ENCODE peak calls at places on chromosome 1, in ten cellular contexts. One of them, this sample, is unnamed.

GRCh38 chr1:28815533-28815932 is 3.6 kb downstream of the OPRD1 start:
- DNase-seq in nephron progenitor cell: no peak
- DNase-seq in progenitor cell of endocrine pancreas: no peak
- DNase-seq in endodermal cell: no peak
- DNase-seq in A549: no peak
- DNase-seq in activated B cell treated with CpG ODN at 0.5 μM for 24 hours: no peak
- DNase-seq in transverse colon: no peak
- DNase-seq in uterus: no peak
- DNase-seq in breast epithelium: no peak
- DNase-seq in fibroblast of pulmonary artery: no peak
- DNase-seq in this sample: no peak

GRCh38 chr1:50447961-50448360 is 24.7 kb upstream of the DMRTA2 start:
- DNase-seq in nephron progenitor cell: no peak
- DNase-seq in progenitor cell of endocrine pancreas: no peak
- DNase-seq in endodermal cell: no peak
- DNase-seq in A549: no peak
- DNase-seq in activated B cell treated with CpG ODN at 0.5 μM for 24 hours: no peak
- DNase-seq in transverse colon: no peak
- DNase-seq in uterus: no peak
- DNase-seq in breast epithelium: no peak
- DNase-seq in fibroblast of pulmonary artery: no peak
- DNase-seq in this sample: no peak

GRCh38 chr1:248618878-248619277 is 16.0 kb downstream of the OR2T11 start:
- DNase-seq in nephron progenitor cell: no peak
- DNase-seq in progenitor cell of endocrine pancreas: no peak
- DNase-seq in endodermal cell: peak
- DNase-seq in A549: peak
- DNase-seq in activated B cell treated with CpG ODN at 0.5 μM for 24 hours: peak
- DNase-seq in transverse colon: peak
- DNase-seq in uterus: no peak
- DNase-seq in breast epithelium: peak
- DNase-seq in fibroblast of pulmonary artery: peak
- DNase-seq in this sample: peak

GRCh38 chr1:57215175-57215574 is 208.7 kb downstream of the DAB1 start:
- DNase-seq in nephron progenitor cell: no peak
- DNase-seq in progenitor cell of endocrine pancreas: no peak
- DNase-seq in endodermal cell: no peak
- DNase-seq in A549: no peak
- DNase-seq in activated B cell treated with CpG ODN at 0.5 μM for 24 hours: no peak
- DNase-seq in transverse colon: no peak
- DNase-seq in uterus: no peak
- DNase-seq in breast epithelium: no peak
- DNase-seq in fibroblast of pulmonary artery: no peak
- DNase-seq in this sample: no peak

GRCh38 chr1:29991815-29992214 is 731.6 kb downstream of the MATN1 start:
- DNase-seq in nephron progenitor cell: no peak
- DNase-seq in progenitor cell of endocrine pancreas: no peak
- DNase-seq in endodermal cell: peak
- DNase-seq in A549: no peak
- DNase-seq in activated B cell treated with CpG ODN at 0.5 μM for 24 hours: no peak
- DNase-seq in transverse colon: no peak
- DNase-seq in uterus: no peak
- DNase-seq in breast epithelium: no peak
- DNase-seq in fibroblast of pulmonary artery: no peak
- DNase-seq in this sample: no peak

GRCh38 chr1:31020007-31020790 is 45.3 kb downstream of the PUM1 start:
- DNase-seq in nephron progenitor cell: no peak
- DNase-seq in progenitor cell of endocrine pancreas: no peak
- DNase-seq in endodermal cell: no peak
- DNase-seq in A549: no peak
- DNase-seq in activated B cell treated with CpG ODN at 0.5 μM for 24 hours: no peak
- DNase-seq in transverse colon: no peak
- DNase-seq in uterus: no peak
- DNase-seq in breast epithelium: no peak
- DNase-seq in fibroblast of pulmonary artery: no peak
- DNase-seq in this sample: no peak

GRCh38 chr1:168636200-168636599 is 59.8 kb downstream of the XCL1 start:
- DNase-seq in nephron progenitor cell: no peak
- DNase-seq in progenitor cell of endocrine pancreas: no peak
- DNase-seq in endodermal cell: no peak
- DNase-seq in A549: peak
- DNase-seq in activated B cell treated with CpG ODN at 0.5 μM for 24 hours: no peak
- DNase-seq in transverse colon: no peak
- DNase-seq in uterus: no peak
- DNase-seq in breast epithelium: no peak
- DNase-seq in fibroblast of pulmonary artery: peak
- DNase-seq in this sample: peak

GRCh38 chr1:115136106-115136505 is 46.8 kb upstream of the TSPAN2 start:
- DNase-seq in nephron progenitor cell: no peak
- DNase-seq in progenitor cell of endocrine pancreas: no peak
- DNase-seq in endodermal cell: peak
- DNase-seq in A549: peak
- DNase-seq in activated B cell treated with CpG ODN at 0.5 μM for 24 hours: no peak
- DNase-seq in transverse colon: no peak
- DNase-seq in uterus: no peak
- DNase-seq in breast epithelium: no peak
- DNase-seq in fibroblast of pulmonary artery: no peak
- DNase-seq in this sample: no peak

GRCh38 chr1:48552420-48552819 is 80.4 kb upstream of the SPATA6 start:
- DNase-seq in nephron progenitor cell: no peak
- DNase-seq in progenitor cell of endocrine pancreas: no peak
- DNase-seq in endodermal cell: peak
- DNase-seq in A549: peak
- DNase-seq in activated B cell treated with CpG ODN at 0.5 μM for 24 hours: no peak
- DNase-seq in transverse colon: no peak
- DNase-seq in uterus: no peak
- DNase-seq in breast epithelium: no peak
- DNase-seq in fibroblast of pulmonary artery: peak
- DNase-seq in this sample: no peak
- TF ChIP-seq CTCF in nephron progenitor cell: no peak
- TF ChIP-seq CTCF in progenitor cell of endocrine pancreas: peak
- TF ChIP-seq CTCF in endodermal cell: peak
- TF ChIP-seq CTCF in A549: peak
- TF ChIP-seq CTCF in activated B cell treated with CpG ODN at 0.5 μM for 24 hours: no peak
- TF ChIP-seq CTCF in transverse colon: no peak
- TF ChIP-seq CTCF in uterus: no peak
- TF ChIP-seq CTCF in breast epithelium: no peak
- TF ChIP-seq CTCF in fibroblast of pulmonary artery: peak
- TF ChIP-seq CTCF in this sample: no peak

DNA sequence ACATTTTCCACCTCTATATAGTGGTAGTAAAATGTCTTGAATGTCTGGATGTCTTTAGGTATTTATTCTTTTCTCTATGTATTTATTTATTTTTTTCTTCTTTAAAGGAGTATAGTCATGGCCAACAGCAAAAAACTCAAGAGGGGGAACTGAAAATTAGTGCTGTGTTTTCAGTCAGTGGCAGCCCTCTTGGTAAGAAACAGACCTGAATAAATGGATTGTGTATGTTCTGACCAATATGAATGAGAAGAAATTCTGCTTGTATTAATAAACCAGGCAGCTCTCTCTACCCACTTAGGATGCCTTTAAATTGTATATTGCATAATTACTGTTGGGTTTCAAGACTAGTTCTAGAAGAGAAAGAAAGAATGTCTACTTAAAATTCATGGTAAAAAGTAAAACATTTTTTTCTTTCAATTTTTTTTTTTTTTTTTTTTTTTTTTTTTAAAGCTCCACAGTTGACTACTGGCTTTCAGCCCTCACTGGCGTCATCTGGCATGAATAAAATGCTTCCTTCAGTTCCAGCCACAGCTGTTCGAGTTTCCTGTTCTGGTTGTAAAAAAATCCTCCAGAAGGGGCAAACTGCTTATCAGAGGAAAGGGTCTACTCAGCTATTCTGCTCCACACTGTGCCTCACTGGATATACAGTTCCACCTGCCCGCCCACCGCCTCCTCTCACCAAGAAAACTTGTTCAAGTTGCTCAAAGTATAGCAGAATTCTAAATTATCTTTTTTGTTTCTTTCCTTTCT is 101.6 kb downstream of the ZMYM4 start:
- DNase-seq in nephron progenitor cell: no peak
- DNase-seq in progenitor cell of endocrine pancreas: no peak
- DNase-seq in endodermal cell: no peak
- DNase-seq in A549: no peak
- DNase-seq in activated B cell treated with CpG ODN at 0.5 μM for 24 hours: no peak
- DNase-seq in transverse colon: peak
- DNase-seq in uterus: peak
- DNase-seq in breast epithelium: no peak
- DNase-seq in fibroblast of pulmonary artery: peak
- DNase-seq in this sample: peak
- TF ChIP-seq CTCF in nephron progenitor cell: no peak
- TF ChIP-seq CTCF in progenitor cell of endocrine pancreas: no peak
- TF ChIP-seq CTCF in endodermal cell: no peak
- TF ChIP-seq CTCF in A549: no peak
- TF ChIP-seq CTCF in activated B cell treated with CpG ODN at 0.5 μM for 24 hours: no peak
- TF ChIP-seq CTCF in transverse colon: no peak
- TF ChIP-seq CTCF in uterus: no peak
- TF ChIP-seq CTCF in breast epithelium: no peak
- TF ChIP-seq CTCF in fibroblast of pulmonary artery: no peak
- TF ChIP-seq CTCF in this sample: no peak

GRCh38 chr1:241847540-241847795 is 536 bp upstream of the EXO1 start:
- DNase-seq in nephron progenitor cell: no peak
- DNase-seq in progenitor cell of endocrine pancreas: no peak
- DNase-seq in endodermal cell: no peak
- DNase-seq in A549: no peak
- DNase-seq in activated B cell treated with CpG ODN at 0.5 μM for 24 hours: no peak
- DNase-seq in transverse colon: no peak
- DNase-seq in uterus: no peak
- DNase-seq in breast epithelium: no peak
- DNase-seq in fibroblast of pulmonary artery: no peak
- DNase-seq in this sample: no peak

GRCh38 chr1:241846862-241847539 is 1.0 kb upstream of the EXO1 start:
- DNase-seq in nephron progenitor cell: no peak
- DNase-seq in progenitor cell of endocrine pancreas: no peak
- DNase-seq in endodermal cell: no peak
- DNase-seq in A549: no peak
- DNase-seq in activated B cell treated with CpG ODN at 0.5 μM for 24 hours: no peak
- DNase-seq in transverse colon: no peak
- DNase-seq in uterus: no peak
- DNase-seq in breast epithelium: no peak
- DNase-seq in fibroblast of pulmonary artery: no peak
- DNase-seq in this sample: no peak

GRCh38 chr1:241849345-241849695 is 1.3 kb downstream of the EXO1 start:
- DNase-seq in nephron progenitor cell: no peak
- DNase-seq in progenitor cell of endocrine pancreas: no peak
- DNase-seq in endodermal cell: no peak
- DNase-seq in A549: no peak
- DNase-seq in activated B cell treated with CpG ODN at 0.5 μM for 24 hours: no peak
- DNase-seq in transverse colon: no peak
- DNase-seq in uterus: no peak
- DNase-seq in breast epithelium: no peak
- DNase-seq in fibroblast of pulmonary artery: no peak
- DNase-seq in this sample: no peak

GRCh38 chr1:241848680-241849344 is 808 bp downstream of the EXO1 start:
- DNase-seq in nephron progenitor cell: no peak
- DNase-seq in progenitor cell of endocrine pancreas: no peak
- DNase-seq in endodermal cell: no peak
- DNase-seq in A549: no peak
- DNase-seq in activated B cell treated with CpG ODN at 0.5 μM for 24 hours: no peak
- DNase-seq in transverse colon: no peak
- DNase-seq in uterus: no peak
- DNase-seq in breast epithelium: no peak
- DNase-seq in fibroblast of pulmonary artery: no peak
- DNase-seq in this sample: no peak

GRCh38 chr1:241847796-241848668 is at the start of gene EXO1:
- DNase-seq in nephron progenitor cell: peak
- DNase-seq in progenitor cell of endocrine pancreas: peak
- DNase-seq in endodermal cell: peak
- DNase-seq in A549: peak
- DNase-seq in activated B cell treated with CpG ODN at 0.5 μM for 24 hours: peak
- DNase-seq in transverse colon: peak
- DNase-seq in uterus: peak
- DNase-seq in breast epithelium: peak
- DNase-seq in fibroblast of pulmonary artery: peak
- DNase-seq in this sample: peak
- TF ChIP-seq CTCF in nephron progenitor cell: no peak
- TF ChIP-seq CTCF in progenitor cell of endocrine pancreas: peak
- TF ChIP-seq CTCF in endodermal cell: peak
- TF ChIP-seq CTCF in A549: peak
- TF ChIP-seq CTCF in activated B cell treated with CpG ODN at 0.5 μM for 24 hours: no peak
- TF ChIP-seq CTCF in transverse colon: peak
- TF ChIP-seq CTCF in uterus: peak
- TF ChIP-seq CTCF in breast epithelium: no peak
- TF ChIP-seq CTCF in fibroblast of pulmonary artery: peak
- TF ChIP-seq CTCF in this sample: peak

DNA sequence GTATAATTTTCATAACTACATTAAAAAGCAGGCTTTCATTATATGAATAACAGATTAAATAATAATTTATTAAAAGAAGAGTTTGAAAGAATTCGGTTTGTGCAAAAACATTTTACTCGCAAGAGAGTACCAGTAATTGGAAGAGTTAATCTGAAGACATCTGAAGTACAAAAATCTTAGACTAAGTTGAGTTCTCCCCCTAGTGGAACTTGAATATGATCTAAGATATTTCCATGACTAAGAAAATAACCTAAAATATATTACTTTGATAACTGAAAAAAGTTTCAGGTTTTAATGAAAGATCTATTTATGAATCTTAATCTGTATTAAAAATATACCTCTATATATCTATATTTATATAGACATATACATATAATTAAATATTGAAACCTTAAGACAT is 112.5 kb upstream of the GFI1 start:
- DNase-seq in nephron progenitor cell: no peak
- DNase-seq in progenitor cell of endocrine pancreas: no peak
- DNase-seq in endodermal cell: no peak
- DNase-seq in A549: peak
- DNase-seq in activated B cell treated with CpG ODN at 0.5 μM for 24 hours: no peak
- DNase-seq in transverse colon: no peak
- DNase-seq in uterus: no peak
- DNase-seq in breast epithelium: no peak
- DNase-seq in fibroblast of pulmonary artery: peak
- DNase-seq in this sample: peak
- TF ChIP-seq CTCF in nephron progenitor cell: peak
- TF ChIP-seq CTCF in progenitor cell of endocrine pancreas: peak
- TF ChIP-seq CTCF in endodermal cell: peak
- TF ChIP-seq CTCF in A549: peak
- TF ChIP-seq CTCF in activated B cell treated with CpG ODN at 0.5 μM for 24 hours: no peak
- TF ChIP-seq CTCF in transverse colon: peak
- TF ChIP-seq CTCF in uterus: peak
- TF ChIP-seq CTCF in breast epithelium: no peak
- TF ChIP-seq CTCF in fibroblast of pulmonary artery: peak
- TF ChIP-seq CTCF in this sample: peak